ENCODE peak calls at places on chromosomes 5 and 9, in seven cellular contexts. E is left ventricle myocardium inferior; C is psoas muscle; K is H1; M is lower lobe of right lung; H is CD4-positive, alpha-beta memory T cell; Z is spleen. V is an unnamed sample. For H3K4me1 and H3K36me3, the result is how much of the 10 kb centered on the place peaks cover.

GRCh38 chr5:110809006-110809405 is 70.2 kb downstream of the SLC25A46 start:
- DNase-seq in E (no peak), C (no peak), K (no peak), M (no peak), H (no peak), Z (no peak), V (no peak)

GRCh38 chr5:77143998-77144836 is 57.1 kb upstream of the ZBED3 start:
- DNase-seq in E (peak), C (peak), K (peak), M (peak), H (peak), Z (peak), V (peak)

GRCh38 chr9:107489687-107490605 is at the start of gene KLF4:
- DNase-seq in E (peak), C (peak), K (peak), M (peak), H (peak), Z (peak), V (peak)

GRCh38 chr9:36170531-36170930 is 1.3 kb downstream of the CCIN start:
- DNase-seq in E (no peak), C (no peak), K (no peak), M (no peak), H (no peak), Z (no peak), V (no peak)

GRCh38 chr9:2576631-2577030 is 45.0 kb upstream of the VLDLR start:
- DNase-seq in E (no peak), C (no peak), K (no peak), M (no peak), H (no peak), Z (no peak), V (no peak)

GRCh38 chr9:96203867-96204412 is 98.0 kb downstream of the HSD17B3 start:
- DNase-seq in E (peak), C (no peak), K (no peak), M (no peak), H (no peak), Z (no peak), V (no peak)

GRCh38 chr5:16600397-16600796 is 16.4 kb downstream of the RETREG1 start:
- DNase-seq in E (peak), C (peak), K (no peak), M (peak), H (no peak), Z (peak), V (no peak)

GRCh38 chr9:135819905-135820304 is 87.4 kb downstream of the CAMSAP1 start:
- DNase-seq in E (no peak), C (no peak), K (no peak), M (no peak), H (no peak), Z (no peak), V (no peak)

GRCh38 chr9:87614402-87614801 is 111.5 kb upstream of the CTSL start:
- DNase-seq in E (no peak), C (no peak), K (no peak), M (no peak), H (no peak), Z (no peak), V (no peak)
- H3K4me1 ChIP-seq in E (under half), C (under half), K (under half), M (half or more), H (under half), Z (under half), V (under half)

GRCh38 chr9:27476870-27477269 is 47.2 kb upstream of the IFNK start:
- DNase-seq in E (no peak), C (no peak), K (no peak), M (no peak), H (no peak), Z (no peak), V (no peak)

GRCh38 chr9:27474350-27474749 is 49.7 kb upstream of the IFNK start:
- DNase-seq in E (no peak), C (no peak), K (no peak), M (no peak), H (no peak), Z (no peak), V (no peak)

GRCh38 chr9:27471789-27472585 is 52.1 kb upstream of the IFNK start:
- DNase-seq in E (peak), C (peak), K (no peak), M (no peak), H (no peak), Z (no peak), V (no peak)

GRCh38 chr9:27473135-27473534 is 51.0 kb upstream of the IFNK start:
- DNase-seq in E (peak), C (peak), K (no peak), M (no peak), H (no peak), Z (peak), V (no peak)

DNA sequence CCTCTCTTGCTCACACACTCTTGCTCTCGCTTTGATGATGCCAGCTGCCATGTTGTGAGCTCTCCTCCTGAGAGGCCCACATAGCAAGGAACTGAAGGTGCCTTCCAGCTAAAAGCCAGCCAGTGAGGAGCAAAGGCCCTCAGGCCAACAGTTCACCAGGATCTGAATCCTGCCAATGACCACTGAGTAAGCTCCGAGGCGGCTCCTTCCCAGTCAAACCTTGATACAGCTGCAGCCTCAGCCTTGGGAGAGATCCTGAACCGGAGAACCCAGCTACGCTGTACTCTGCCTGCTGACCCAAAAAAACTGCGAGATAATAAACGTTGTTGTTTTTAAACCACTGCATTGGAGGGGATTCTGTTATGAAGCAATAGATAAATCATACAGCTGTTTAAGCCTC is 49.0 kb upstream of the IFNK start:
- DNase-seq in E (no peak), C (no peak), K (no peak), M (no peak), H (no peak), Z (no peak), V (no peak)
- H3K4me3 ChIP-seq in E (no peak), C (no peak), K (no peak), M (no peak), H (no peak), Z (no peak), V (no peak)

DNA sequence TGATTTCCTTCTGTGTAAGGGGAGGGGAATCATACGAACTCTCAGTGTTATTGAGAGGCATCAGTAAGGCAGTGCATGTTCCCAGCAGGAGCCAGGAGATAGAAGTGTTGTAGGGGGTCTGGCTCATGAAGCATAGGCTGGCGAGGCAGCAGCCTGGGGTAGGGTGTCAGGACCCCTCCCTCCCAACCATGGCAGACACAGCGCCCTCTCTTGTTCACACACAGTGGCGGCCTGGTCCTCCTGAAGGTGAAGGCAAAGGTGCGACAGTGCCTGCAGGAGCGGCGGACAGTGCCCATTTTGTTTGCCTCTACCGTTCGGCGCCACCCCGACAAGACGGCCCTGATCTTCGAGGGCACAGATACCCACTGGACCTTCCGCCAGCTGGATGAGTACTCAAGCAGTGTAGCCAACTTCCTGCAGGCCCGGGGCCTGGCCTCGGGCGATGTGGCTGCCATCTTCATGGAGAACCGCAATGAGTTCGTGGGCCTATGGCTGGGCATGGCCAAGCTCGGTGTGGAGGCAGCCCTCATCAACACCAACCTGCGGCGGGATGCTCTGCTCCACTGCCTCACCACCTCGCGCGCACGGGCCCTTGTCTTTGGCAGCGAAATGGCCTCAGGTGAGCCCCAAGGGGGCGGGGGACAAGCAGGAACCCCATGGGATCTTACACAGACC is 4.7 kb downstream of the SLC27A4 start:
- DNase-seq in E (no peak), C (no peak), K (no peak), M (no peak), H (no peak), Z (no peak), V (no peak)
- H3K36me3 ChIP-seq in E (half or more), C (half or more), K (under half), M (half or more), H (under half), Z (half or more), V (under half)

GRCh38 chr9:127212453-127212852 is 52.1 kb upstream of the GARNL3 start:
- DNase-seq in E (no peak), C (no peak), K (no peak), M (no peak), H (no peak), Z (no peak), V (no peak)

GRCh38 chr9:127210851-127211730 is 53.5 kb upstream of the GARNL3 start:
- DNase-seq in E (no peak), C (no peak), K (no peak), M (no peak), H (no peak), Z (no peak), V (no peak)

GRCh38 chr9:127213859-127214258 is 50.7 kb upstream of the GARNL3 start:
- DNase-seq in E (no peak), C (no peak), K (no peak), M (no peak), H (no peak), Z (no peak), V (no peak)

GRCh38 chr9:127209948-127210621 is 54.5 kb upstream of the GARNL3 start:
- DNase-seq in E (no peak), C (no peak), K (no peak), M (no peak), H (no peak), Z (peak), V (no peak)

DNA sequence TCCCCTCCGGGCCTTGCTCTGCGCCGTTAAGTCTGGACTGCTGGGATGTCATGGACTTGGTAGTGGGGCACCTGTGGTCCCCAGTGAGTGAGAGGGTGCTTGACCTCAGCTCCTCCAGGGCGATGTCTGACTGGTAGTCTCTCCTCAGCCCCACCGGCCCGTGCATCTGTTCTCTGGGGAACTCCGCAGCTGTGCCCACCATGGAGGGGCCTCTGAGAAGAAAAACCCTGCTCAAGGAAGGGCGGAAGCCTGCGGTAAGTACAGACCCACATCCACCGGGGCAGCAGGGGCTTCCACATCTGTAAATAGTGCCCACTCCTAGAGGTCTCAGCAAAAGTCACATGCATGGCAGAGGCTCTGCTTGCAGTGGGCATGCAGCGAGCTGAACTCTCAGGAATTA is 52.6 kb upstream of the GARNL3 start:
- DNase-seq in E (no peak), C (no peak), K (no peak), M (no peak), H (no peak), Z (no peak), V (no peak)
- H3K4me1 ChIP-seq in E (under half), C (under half), K (under half), M (under half), H (under half), Z (under half), V (under half)

GRCh38 chr9:21555911-21556310 is 73.8 kb upstream of the IFNE start:
- DNase-seq in E (no peak), C (no peak), K (no peak), M (no peak), H (no peak), Z (no peak), V (no peak)
- H3K4me3 ChIP-seq in E (no peak), C (no peak), K (no peak), M (no peak), H (no peak), Z (no peak), V (no peak)

GRCh38 chr5:175824621-175825020 is 46.8 kb upstream of the CPLX2 start:
- DNase-seq in E (no peak), C (no peak), K (no peak), M (no peak), H (no peak), Z (no peak), V (no peak)
- H3K36me3 ChIP-seq in E (under half), C (under half), K (under half), M (under half), H (under half), Z (under half), V (under half)

GRCh38 chr5:139296862-139297326 is 3.4 kb downstream of the MATR3 start:
- DNase-seq in E (no peak), C (no peak), K (no peak), M (no peak), H (no peak), Z (peak), V (no peak)
- H3K4me1 ChIP-seq in E (half or more), C (half or more), K (under half), M (half or more), H (half or more), Z (half or more), V (under half)

V was measured in mucosa of descending colon.